ENCODE peak calls at places on chromosomes 11 and 22, in five cellular contexts. One of them, this sample, is unnamed.

GRCh38 chr11:45252134-45252856 is 33.8 kb downstream of the SYT13 start:
- DNase-seq in cardiac fibroblast: peak; percentile 67
- DNase-seq in adrenal gland: peak; percentile 62
- DNase-seq in uterus: no peak
- DNase-seq in endodermal cell: peak; percentile 96
- DNase-seq in this sample: peak; percentile 49

GRCh38 chr11:46490576-46491100 is 99.1 kb upstream of the CHRM4 start:
- DNase-seq in adrenal gland: no peak
- DNase-seq in endodermal cell: no peak
- DNase-seq in cardiac fibroblast: peak; percentile 53
- DNase-seq in uterus: no peak
- DNase-seq in this sample: peak; percentile 13

GRCh38 chr11:107172996-107173395 is 154.7 kb upstream of the GUCY1A2 start:
- DNase-seq in uterus: no peak
- DNase-seq in adrenal gland: no peak
- DNase-seq in endodermal cell: no peak
- DNase-seq in cardiac fibroblast: no peak
- DNase-seq in this sample: no peak

GRCh38 chr11:116294630-116295029 is 478.2 kb downstream of the BUD13 start:
- DNase-seq in uterus: no peak
- DNase-seq in endodermal cell: no peak
- DNase-seq in adrenal gland: no peak
- DNase-seq in cardiac fibroblast: no peak
- DNase-seq in this sample: peak; percentile 9

GRCh38 chr11:76443254-76443935 is 1.4 kb upstream of the EMSY start:
- DNase-seq in uterus: no peak
- DNase-seq in adrenal gland: no peak
- DNase-seq in cardiac fibroblast: peak; percentile 51
- DNase-seq in endodermal cell: no peak
- DNase-seq in this sample: no peak

GRCh38 chr22:44050766-44051747 is 27.0 kb downstream of the PARVB start:
- DNase-seq in uterus: no peak
- DNase-seq in cardiac fibroblast: no peak
- DNase-seq in endodermal cell: no peak
- DNase-seq in adrenal gland: no peak
- DNase-seq in this sample: no peak

GRCh38 chr11:27266125-27266524 is 96.9 kb downstream of the CCDC34 start:
- DNase-seq in adrenal gland: no peak
- DNase-seq in uterus: no peak
- DNase-seq in endodermal cell: no peak
- DNase-seq in cardiac fibroblast: no peak
- DNase-seq in this sample: peak; percentile 82

GRCh38 chr11:36254739-36255138 is 34.5 kb downstream of the COMMD9 start:
- DNase-seq in endodermal cell: no peak
- DNase-seq in cardiac fibroblast: peak; percentile 72
- DNase-seq in adrenal gland: no peak
- DNase-seq in uterus: no peak
- DNase-seq in this sample: peak; percentile 38

GRCh38 chr22:37501610-37502341 is 15.6 kb upstream of the MFNG start:
- DNase-seq in uterus: no peak
- DNase-seq in endodermal cell: no peak
- DNase-seq in cardiac fibroblast: peak; percentile 92
- DNase-seq in adrenal gland: peak; percentile 92
- DNase-seq in this sample: peak; percentile 81

GRCh38 chr22:31952459-31952858 is 8.1 kb downstream of the YWHAH start:
- DNase-seq in adrenal gland: peak; percentile 56
- DNase-seq in endodermal cell: no peak
- DNase-seq in uterus: no peak
- DNase-seq in cardiac fibroblast: peak; percentile 90
- DNase-seq in this sample: peak; percentile 87

GRCh38 chr11:65503923-65504670 is 5.3 kb downstream of the MALAT1 start:
- DNase-seq in endodermal cell: peak; percentile 40
- DNase-seq in cardiac fibroblast: peak; percentile 70
- DNase-seq in uterus: no peak
- DNase-seq in adrenal gland: no peak
- DNase-seq in this sample: peak; percentile 71

GRCh38 chr11:58580311-58580710 is 1.4 kb downstream of the ZFP91 start:
- DNase-seq in adrenal gland: no peak
- DNase-seq in uterus: no peak
- DNase-seq in cardiac fibroblast: no peak
- DNase-seq in endodermal cell: no peak
- DNase-seq in this sample: no peak

GRCh38 chr11:58578635-58579191 is at the start of gene ZFP91:
- DNase-seq in uterus: peak; percentile 97
- DNase-seq in endodermal cell: peak; percentile 98
- DNase-seq in cardiac fibroblast: peak; percentile 99
- DNase-seq in adrenal gland: peak; percentile 99
- DNase-seq in this sample: peak; percentile 98

GRCh38 chr11:58578136-58578634 is 678 bp upstream of the ZFP91 start:
- DNase-seq in cardiac fibroblast: peak; percentile 99
- DNase-seq in endodermal cell: peak; percentile 95
- DNase-seq in uterus: peak; percentile 95
- DNase-seq in adrenal gland: peak; percentile 96
- DNase-seq in this sample: peak; percentile 99

GRCh38 chr11:58577441-58578135 is 1.3 kb upstream of the ZFP91 start:
- DNase-seq in cardiac fibroblast: peak; percentile 96
- DNase-seq in endodermal cell: no peak
- DNase-seq in adrenal gland: peak; percentile 58
- DNase-seq in uterus: no peak
- DNase-seq in this sample: peak; percentile 93

DNA sequence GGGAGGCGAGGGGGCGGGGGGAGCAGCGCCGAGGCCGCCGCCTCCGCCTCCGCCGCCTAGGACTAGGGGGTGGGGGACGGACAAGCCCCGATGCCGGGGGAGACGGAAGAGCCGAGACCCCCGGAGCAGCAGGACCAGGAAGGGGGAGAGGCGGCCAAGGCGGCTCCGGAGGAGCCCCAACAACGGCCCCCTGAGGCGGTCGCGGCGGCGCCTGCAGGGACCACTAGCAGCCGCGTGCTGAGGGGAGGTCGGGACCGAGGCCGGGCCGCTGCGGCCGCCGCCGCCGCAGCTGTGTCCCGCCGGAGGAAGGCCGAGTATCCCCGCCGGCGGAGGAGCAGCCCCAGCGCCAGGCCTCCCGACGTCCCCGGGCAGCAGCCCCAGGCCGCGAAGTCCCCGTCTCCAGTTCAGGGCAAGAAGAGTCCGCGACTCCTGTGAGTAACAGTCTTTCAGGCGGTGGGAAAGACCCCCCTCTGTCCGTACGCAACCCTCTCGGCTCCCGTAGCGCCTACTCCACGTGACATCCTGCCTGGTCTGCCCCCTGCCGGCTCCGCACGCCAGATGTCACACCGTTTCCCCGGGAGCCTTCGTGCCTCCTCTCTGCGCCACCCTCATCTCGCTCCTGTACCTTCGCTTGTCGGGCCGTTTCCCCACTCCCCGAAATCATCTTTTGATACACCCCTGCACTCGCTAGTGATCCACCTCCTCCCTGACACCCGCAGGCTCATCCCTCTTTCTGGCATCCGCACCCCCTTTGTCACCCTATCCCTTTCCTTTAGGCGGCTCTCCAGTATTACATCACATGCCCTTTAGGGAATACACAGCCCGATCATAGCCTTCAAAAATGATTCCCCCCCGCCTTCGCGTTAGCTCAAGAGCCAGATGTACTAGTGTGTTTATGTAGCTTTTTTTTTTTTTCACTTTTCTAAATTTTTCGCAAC is 598 bp downstream of the ZFP91 start:
- DNase-seq in uterus: peak; percentile 90
- DNase-seq in cardiac fibroblast: peak; percentile 94
- DNase-seq in endodermal cell: peak; percentile 95
- DNase-seq in adrenal gland: peak; percentile 95
- DNase-seq in this sample: peak; percentile 90
- TF ChIP-seq CTCF in uterus: peak; percentile 75
- TF ChIP-seq CTCF in cardiac fibroblast: peak; percentile 71
- TF ChIP-seq CTCF in endodermal cell: peak; percentile 80
- TF ChIP-seq CTCF in adrenal gland: peak; percentile 88
- TF ChIP-seq CTCF in this sample: peak; percentile 69

GRCh38 chr11:123129920-123130319 is 65.1 kb downstream of the CLMP start:
- DNase-seq in endodermal cell: no peak
- DNase-seq in adrenal gland: no peak
- DNase-seq in cardiac fibroblast: peak; percentile 59
- DNase-seq in uterus: no peak
- DNase-seq in this sample: peak; percentile 82

GRCh38 chr11:123135863-123136446 is 59.1 kb downstream of the CLMP start:
- DNase-seq in endodermal cell: no peak
- DNase-seq in uterus: no peak
- DNase-seq in adrenal gland: no peak
- DNase-seq in cardiac fibroblast: no peak
- DNase-seq in this sample: no peak

GRCh38 chr11:123137496-123138270 is 57.4 kb downstream of the CLMP start:
- DNase-seq in adrenal gland: peak; percentile 75
- DNase-seq in uterus: peak; percentile 79
- DNase-seq in endodermal cell: peak; percentile 85
- DNase-seq in cardiac fibroblast: peak; percentile 89
- DNase-seq in this sample: peak; percentile 90

DNA sequence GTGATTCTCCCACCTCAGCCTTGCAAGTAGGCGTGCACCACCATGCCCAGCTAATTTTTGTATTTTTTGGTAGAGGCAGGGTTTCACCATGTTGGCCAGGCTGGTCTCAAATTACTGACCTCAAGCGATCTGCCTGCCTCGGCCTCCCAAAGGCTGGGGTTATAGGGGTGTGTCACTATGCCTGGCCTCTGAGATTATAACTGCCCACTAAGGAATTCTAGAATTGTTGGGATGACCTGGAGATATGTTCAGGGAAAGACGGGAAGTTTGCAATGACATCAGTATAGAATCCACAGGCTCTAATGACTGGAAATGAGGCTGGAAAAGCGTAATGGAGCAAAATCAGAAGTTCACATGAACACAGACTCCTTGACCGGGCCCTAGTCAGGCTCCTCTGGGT is 62.2 kb downstream of the CLMP start:
- DNase-seq in adrenal gland: no peak
- DNase-seq in uterus: no peak
- DNase-seq in cardiac fibroblast: no peak
- DNase-seq in endodermal cell: no peak
- DNase-seq in this sample: no peak
- H3K4me3 ChIP-seq in adrenal gland: no peak overlapping the region
- H3K4me3 ChIP-seq in uterus: no peak overlapping the region
- H3K4me3 ChIP-seq in cardiac fibroblast: no peak overlapping the region
- H3K4me3 ChIP-seq in endodermal cell: no peak overlapping the region
- H3K4me3 ChIP-seq in this sample: no peak overlapping the region

GRCh38 chr11:62791501-62792192 is at the start of gene TMEM223:
- DNase-seq in uterus: peak; percentile 87
- DNase-seq in endodermal cell: peak; percentile 94
- DNase-seq in cardiac fibroblast: peak; percentile 74
- DNase-seq in adrenal gland: peak; percentile 84
- DNase-seq in this sample: peak; percentile 70
- TF ChIP-seq CTCF in uterus: peak; percentile 7
- TF ChIP-seq CTCF in endodermal cell: no peak
- TF ChIP-seq CTCF in cardiac fibroblast: no peak
- TF ChIP-seq CTCF in adrenal gland: peak; percentile 14
- TF ChIP-seq CTCF in this sample: no peak

DNA sequence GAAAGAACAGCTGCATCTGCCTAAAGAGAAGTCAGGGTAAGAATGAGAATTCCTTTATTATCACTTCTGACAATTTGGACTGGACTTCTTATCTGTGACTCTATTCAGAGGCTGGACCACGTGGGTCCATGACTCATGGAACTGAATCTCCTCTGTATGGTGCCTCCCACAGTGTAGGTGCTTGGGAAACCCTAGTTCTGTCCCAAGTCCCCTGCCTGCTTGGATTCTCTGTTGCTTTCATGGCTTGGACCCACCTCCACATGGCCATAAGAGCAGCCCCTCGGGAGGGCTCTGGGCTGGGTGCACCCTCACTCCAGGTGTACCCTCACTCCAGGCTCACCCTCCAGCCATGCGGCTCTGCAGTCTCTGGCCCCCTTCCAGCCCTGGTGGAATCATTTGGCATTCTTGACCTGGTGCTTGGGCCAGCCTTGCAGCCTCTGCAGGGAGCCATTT is 153.4 kb downstream of the CACNA1I start:
- DNase-seq in cardiac fibroblast: peak; percentile 25
- DNase-seq in uterus: no peak
- DNase-seq in adrenal gland: peak; percentile 78
- DNase-seq in endodermal cell: no peak
- DNase-seq in this sample: no peak
- H3K4me3 ChIP-seq in cardiac fibroblast: no peak overlapping the region
- H3K4me3 ChIP-seq in uterus: no peak overlapping the region
- H3K4me3 ChIP-seq in adrenal gland: no peak overlapping the region
- H3K4me3 ChIP-seq in endodermal cell: no peak overlapping the region
- H3K4me3 ChIP-seq in this sample: no peak overlapping the region

GRCh38 chr11:74648894-74649293 is 56.5 kb downstream of the POLD3 start:
- DNase-seq in endodermal cell: no peak
- DNase-seq in cardiac fibroblast: peak; percentile 17
- DNase-seq in uterus: no peak
- DNase-seq in adrenal gland: no peak
- DNase-seq in this sample: no peak
- TF ChIP-seq CTCF in endodermal cell: no peak
- TF ChIP-seq CTCF in cardiac fibroblast: no peak
- TF ChIP-seq CTCF in uterus: no peak
- TF ChIP-seq CTCF in adrenal gland: no peak
- TF ChIP-seq CTCF in this sample: no peak

GRCh38 chr11:2142300-2142759 is 3.1 kb upstream of the IGF2 start:
- DNase-seq in adrenal gland: no peak
- DNase-seq in uterus: no peak
- DNase-seq in endodermal cell: no peak
- DNase-seq in cardiac fibroblast: peak; percentile 72
- DNase-seq in this sample: peak; percentile 25

GRCh38 chr11:2139118-2139490 is at the start of gene IGF2:
- DNase-seq in endodermal cell: peak; percentile 75
- DNase-seq in cardiac fibroblast: no peak
- DNase-seq in adrenal gland: no peak
- DNase-seq in uterus: no peak
- DNase-seq in this sample: no peak

GRCh38 chr11:2142762-2143202 is 3.6 kb upstream of the IGF2 start:
- DNase-seq in endodermal cell: no peak
- DNase-seq in uterus: no peak
- DNase-seq in cardiac fibroblast: peak; percentile 79
- DNase-seq in adrenal gland: no peak
- DNase-seq in this sample: peak; percentile 8

GRCh38 chr11:2139691-2140337 is 625 bp upstream of the IGF2 start:
- DNase-seq in uterus: no peak
- DNase-seq in adrenal gland: no peak
- DNase-seq in endodermal cell: peak; percentile 73
- DNase-seq in cardiac fibroblast: peak; percentile 15
- DNase-seq in this sample: no peak

GRCh38 chr11:2140411-2141400 is 1.5 kb upstream of the IGF2 start:
- DNase-seq in adrenal gland: no peak
- DNase-seq in endodermal cell: peak; percentile 73
- DNase-seq in cardiac fibroblast: no peak
- DNase-seq in uterus: no peak
- DNase-seq in this sample: no peak
- H3K4me3 ChIP-seq in adrenal gland: no peak overlapping the region
- H3K4me3 ChIP-seq in endodermal cell: no peak overlapping the region
- H3K4me3 ChIP-seq in cardiac fibroblast: no peak overlapping the region
- H3K4me3 ChIP-seq in uterus: no peak overlapping the region
- H3K4me3 ChIP-seq in this sample: no peak overlapping the region

This sample was measured in AG10803.